ENCODE peak calls at places on chromosomes 5 and 9, in eight cellular contexts. F is endodermal cell, N is uterus, D is lung, G is HCT116, V is spleen, X is coronary artery, O is psoas muscle. P is an unnamed sample.

GRCh38 chr5:775960-776861 is 8.3 kb downstream of the ZDHHC11B start:
- DNase-seq in F (peak), N (peak), D (peak), G (no peak), V (peak), X (no peak), O (no peak), P (no peak)

GRCh38 chr5:91143840-91144239 is 239.3 kb downstream of the ARRDC3 start:
- DNase-seq in F (no peak), N (no peak), D (no peak), G (no peak), V (no peak), X (no peak), O (no peak), P (no peak)

GRCh38 chr9:20701058-20701457 is 17.0 kb downstream of the FOCAD start:
- DNase-seq in F (no peak), N (no peak), D (no peak), G (no peak), V (no peak), X (no peak), O (no peak), P (peak)

GRCh38 chr5:122164070-122164435 is 34.7 kb downstream of the ZNF474 start:
- DNase-seq in F (no peak), N (no peak), D (no peak), G (no peak), V (no peak), X (no peak), O (no peak), P (no peak)

GRCh38 chr5:177256296-177256695 is 47.2 kb downstream of the RAB24 start:
- DNase-seq in F (no peak), N (no peak), D (peak), G (no peak), V (no peak), X (no peak), O (no peak), P (peak)

GRCh38 chr9:11319477-11320060 is 706.8 kb upstream of the PTPRD start:
- DNase-seq in F (peak), N (no peak), D (no peak), G (no peak), V (no peak), X (no peak), O (no peak), P (peak)

GRCh38 chr5:178404987-178405386 is 172.4 kb upstream of the PHYKPL start:
- DNase-seq in F (peak), N (no peak), D (no peak), G (no peak), V (no peak), X (peak), O (no peak), P (no peak)

GRCh38 chr9:104232781-104233341 is 138.8 kb downstream of the SMC2 start:
- DNase-seq in F (no peak), N (no peak), D (no peak), G (no peak), V (no peak), X (no peak), O (no peak), P (peak)

GRCh38 chr5:116387738-116388137 is 186.9 kb downstream of the SEMA6A start:
- DNase-seq in F (no peak), N (no peak), D (no peak), G (no peak), V (no peak), X (no peak), O (no peak), P (no peak)

GRCh38 chr9:35904966-35905781 is 828 bp upstream of the HRCT1 start:
- DNase-seq in F (peak), N (no peak), D (peak), G (no peak), V (no peak), X (peak), O (no peak), P (no peak)

GRCh38 chr9:73079326-73079725 is 72.3 kb upstream of the ANXA1 start:
- DNase-seq in F (no peak), N (no peak), D (no peak), G (peak), V (no peak), X (no peak), O (no peak), P (no peak)

GRCh38 chr9:137550241-137550621 is at the start of gene PNPLA7:
- DNase-seq in F (peak), N (peak), D (peak), G (peak), V (peak), X (peak), O (peak), P (peak)

GRCh38 chr5:132462856-132463745 is 27.5 kb downstream of the IRF1 start:
- DNase-seq in F (no peak), N (no peak), D (no peak), G (no peak), V (peak), X (no peak), O (no peak), P (no peak)

GRCh38 chr5:134451618-134452505 is 40.2 kb upstream of the CDKN2AIPNL start:
- DNase-seq in F (no peak), N (peak), D (no peak), G (no peak), V (peak), X (no peak), O (peak), P (peak)

GRCh38 chr5:111595425-111595824 is 83.1 kb upstream of the STARD4 start:
- DNase-seq in F (no peak), N (no peak), D (no peak), G (no peak), V (no peak), X (no peak), O (no peak), P (no peak)

GRCh38 chr9:109254317-109254716 is 66.5 kb downstream of the EPB41L4B start:
- DNase-seq in F (no peak), N (no peak), D (no peak), G (no peak), V (no peak), X (no peak), O (no peak), P (peak)

GRCh38 chr9:75700252-75700640 is 190.2 kb upstream of the PCSK5 start:
- DNase-seq in F (no peak), N (no peak), D (no peak), G (no peak), V (no peak), X (no peak), O (no peak), P (no peak)

GRCh38 chr5:69217154-69217731 is 17.4 kb upstream of the CDK7 start:
- DNase-seq in F (no peak), N (peak), D (no peak), G (no peak), V (no peak), X (no peak), O (no peak), P (no peak)

GRCh38 chr9:92517046-92517445 is 18.7 kb downstream of the ECM2 start:
- DNase-seq in F (no peak), N (no peak), D (no peak), G (no peak), V (no peak), X (no peak), O (no peak), P (no peak)

GRCh38 chr5:39714036-39714698 is 289.4 kb upstream of the DAB2 start:
- DNase-seq in F (peak), N (peak), D (no peak), G (peak), V (no peak), X (no peak), O (no peak), P (peak)

GRCh38 chr5:127306036-127306435 is 15.4 kb downstream of the MEGF10 start:
- DNase-seq in F (no peak), N (no peak), D (no peak), G (no peak), V (no peak), X (no peak), O (no peak), P (no peak)

GRCh38 chr9:127937383-127938297 is at the start of gene DPM2:
- DNase-seq in F (peak), N (peak), D (peak), G (peak), V (peak), X (no peak), O (peak), P (peak)

GRCh38 chr9:108072740-108073139 is 583.2 kb upstream of the KLF4 start:
- DNase-seq in F (no peak), N (no peak), D (no peak), G (no peak), V (no peak), X (no peak), O (no peak), P (no peak)

GRCh38 chr9:21144620-21145019 is 3.0 kb upstream of the IFNW1 start:
- DNase-seq in F (no peak), N (no peak), D (no peak), G (no peak), V (no peak), X (no peak), O (no peak), P (no peak)

GRCh38 chr5:1547655-1548054 is 23.9 kb upstream of the LPCAT1 start:
- DNase-seq in F (no peak), N (no peak), D (no peak), G (no peak), V (peak), X (no peak), O (no peak), P (no peak)

GRCh38 chr5:95631991-95632675 is 12.2 kb downstream of the GPR150 start:
- DNase-seq in F (peak), N (no peak), D (peak), G (no peak), V (no peak), X (no peak), O (no peak), P (peak)

GRCh38 chr5:57741326-57741725 is 258.7 kb upstream of the ACTBL2 start:
- DNase-seq in F (no peak), N (no peak), D (no peak), G (no peak), V (no peak), X (no peak), O (no peak), P (no peak)

GRCh38 chr5:145915970-145916638 is 20.3 kb upstream of the SH3RF2 start:
- DNase-seq in F (no peak), N (no peak), D (no peak), G (no peak), V (no peak), X (no peak), O (no peak), P (no peak)

GRCh38 chr5:41788800-41789395 is 81.3 kb downstream of the OXCT1 start:
- DNase-seq in F (no peak), N (no peak), D (no peak), G (no peak), V (no peak), X (no peak), O (no peak), P (peak)

DNA sequence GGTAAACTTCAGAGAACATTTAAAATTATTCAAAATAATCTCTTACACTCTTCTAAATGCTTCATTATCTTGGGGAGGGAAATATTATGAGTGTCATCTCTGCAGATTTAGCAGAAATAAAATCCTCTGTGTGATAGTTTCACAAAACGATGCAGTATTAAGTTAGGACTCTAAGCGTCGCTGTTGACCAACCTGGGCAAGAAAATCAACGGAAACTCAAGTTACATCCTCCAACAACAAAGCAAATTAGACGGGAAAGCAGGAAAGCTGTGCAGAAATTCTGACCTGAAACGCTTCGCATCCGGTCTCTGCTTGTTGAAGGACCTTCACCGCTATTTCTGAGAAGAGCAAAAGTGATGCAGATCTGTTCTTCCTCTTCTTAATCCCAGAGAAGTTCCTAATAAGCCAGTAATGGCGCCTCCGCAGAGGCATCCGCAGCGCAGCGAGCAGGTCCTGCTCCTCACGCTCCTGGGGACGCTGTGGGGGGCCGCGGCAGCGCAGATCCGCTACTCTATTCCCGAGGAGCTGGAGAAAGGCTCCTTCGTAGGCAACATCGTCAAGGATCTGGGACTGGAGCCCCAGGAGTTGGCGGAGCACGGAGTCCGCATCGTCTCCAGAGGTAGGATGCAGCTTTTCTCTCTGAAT is at the start of gene PCDHGA6:
- DNase-seq in F (no peak), N (no peak), D (no peak), G (no peak), V (no peak), X (no peak), O (no peak), P (peak)
- H3K4me3 ChIP-seq in F (no peak), N (peak), D (peak), G (no peak), V (no peak), X (peak), O (peak), P (peak)

DNA sequence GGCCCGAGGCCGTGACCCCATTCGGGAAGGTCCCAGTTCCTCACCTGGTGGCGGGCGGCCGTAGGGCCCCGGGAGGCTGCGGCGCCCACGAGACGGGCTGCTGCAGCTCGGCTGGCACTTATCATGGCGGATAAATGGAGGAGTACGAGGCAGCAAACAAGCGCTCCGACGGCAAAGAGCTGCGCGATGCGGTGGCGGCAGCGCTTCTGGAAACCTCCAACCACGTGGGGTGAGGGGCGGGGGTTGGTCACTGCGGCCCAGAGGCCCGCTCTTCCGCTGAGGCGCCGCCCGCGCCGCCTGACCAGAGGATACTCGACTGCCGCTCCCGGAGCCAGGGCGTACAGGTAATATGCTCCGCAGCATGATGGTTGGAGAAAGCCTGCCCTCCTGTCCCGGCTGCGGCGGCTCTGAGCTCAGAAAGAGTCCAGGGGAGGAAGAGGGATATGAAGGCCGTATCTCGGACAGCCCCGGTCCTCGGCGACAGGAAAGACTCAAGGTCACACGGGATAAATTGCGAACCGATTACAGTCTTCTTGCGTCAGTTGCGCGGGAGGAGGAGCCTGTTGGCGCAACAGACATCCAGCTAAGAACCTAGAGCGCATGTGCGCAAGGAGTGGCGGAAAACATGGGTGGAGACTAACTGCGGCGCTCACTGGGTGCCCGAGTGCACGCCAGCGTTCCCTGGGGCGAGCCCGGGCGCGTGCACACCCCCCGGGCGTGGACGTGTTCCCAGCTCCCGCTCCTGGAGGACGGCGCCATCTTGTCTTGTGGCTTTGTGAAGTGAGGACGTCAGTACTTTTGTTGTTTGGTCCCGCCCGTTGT is at the start of gene HSPA9:
- DNase-seq in F (peak), N (peak), D (peak), G (peak), V (peak), X (peak), O (peak), P (peak)
- TF ChIP-seq CTCF in F (peak), N (peak), D (no peak), G (no peak), V (peak), X (no peak), O (peak), P (no peak)

GRCh38 chr5:108297042-108297596 is 84.8 kb downstream of the FBXL17 start:
- DNase-seq in F (no peak), N (no peak), D (no peak), G (no peak), V (no peak), X (no peak), O (no peak), P (no peak)
- H3K4me3 ChIP-seq in F (no peak), N (no peak), D (no peak), G (no peak), V (no peak), X (no peak), O (no peak), P (no peak)

DNA sequence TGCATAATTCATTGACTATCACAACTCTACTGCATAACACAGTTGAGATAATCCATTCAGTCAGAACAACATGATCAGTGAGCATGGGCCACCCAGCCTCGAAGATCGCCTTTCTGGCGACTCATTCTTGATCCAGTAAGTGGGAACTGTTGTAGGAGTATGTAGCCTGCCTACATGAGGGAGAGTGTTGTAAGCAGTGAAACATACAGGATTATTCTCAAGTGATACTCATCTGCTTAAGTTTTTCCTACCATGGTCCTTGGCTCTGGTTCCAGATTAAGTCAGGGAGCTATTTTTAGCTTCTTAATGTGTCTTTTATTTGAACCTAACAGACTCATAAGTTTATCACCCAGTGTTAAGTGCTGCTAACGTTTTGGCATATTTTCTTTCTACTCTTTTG is 44.0 kb downstream of the TNPO1 start:
- DNase-seq in F (no peak), N (no peak), D (no peak), G (no peak), V (no peak), X (no peak), O (peak), P (peak)
- TF ChIP-seq CTCF in F (no peak), N (no peak), D (no peak), G (no peak), V (no peak), X (no peak), O (no peak), P (no peak)

GRCh38 chr9:69036319-69036718 is 767 bp downstream of the FXN start:
- DNase-seq in F (peak), N (no peak), D (no peak), G (no peak), V (no peak), X (no peak), O (no peak), P (peak)
- H3K4me3 ChIP-seq in F (peak), N (peak), D (peak), G (peak), V (peak), X (peak), O (peak), P (peak)

GRCh38 chr5:168020522-168021294 is 270.7 kb upstream of the WWC1 start:
- DNase-seq in F (no peak), N (no peak), D (no peak), G (no peak), V (no peak), X (no peak), O (no peak), P (peak)
- TF ChIP-seq CTCF in F (peak), N (no peak), D (no peak), G (no peak), V (no peak), X (no peak), O (no peak), P (peak)

GRCh38 chr9:94874316-94874715 is 147.8 kb downstream of the AOPEP start:
- DNase-seq in F (no peak), N (no peak), D (no peak), G (no peak), V (no peak), X (no peak), O (no peak), P (peak)
- H3K4me3 ChIP-seq in F (no peak), N (no peak), D (no peak), G (no peak), V (no peak), X (no peak), O (no peak), P (no peak)

DNA sequence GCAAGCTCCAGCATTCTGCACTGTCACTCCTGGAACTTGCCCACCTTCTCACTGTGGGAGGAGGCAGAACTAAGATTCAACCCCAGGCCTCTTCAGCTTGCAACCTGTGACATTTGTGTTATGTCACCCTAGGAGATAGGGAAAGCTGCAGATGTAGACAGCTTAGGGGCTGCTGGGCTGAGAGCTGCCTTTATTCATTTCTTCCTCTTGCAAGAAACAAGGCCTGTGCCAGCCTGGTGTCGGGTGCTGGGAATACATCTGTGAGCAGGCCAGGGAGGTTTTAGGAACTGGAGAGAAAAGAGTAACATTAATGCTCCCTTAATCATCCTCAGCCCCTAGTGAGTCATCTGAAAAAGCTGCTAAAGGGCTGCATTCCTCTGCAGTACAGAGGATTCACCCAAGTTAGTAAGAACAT is 101.8 kb downstream of the FGF18 start:
- DNase-seq in F (peak), N (peak), D (peak), G (peak), V (peak), X (no peak), O (peak), P (peak)
- TF ChIP-seq CTCF in F (peak), N (peak), D (no peak), G (no peak), V (no peak), X (no peak), O (no peak), P (peak)

DNA sequence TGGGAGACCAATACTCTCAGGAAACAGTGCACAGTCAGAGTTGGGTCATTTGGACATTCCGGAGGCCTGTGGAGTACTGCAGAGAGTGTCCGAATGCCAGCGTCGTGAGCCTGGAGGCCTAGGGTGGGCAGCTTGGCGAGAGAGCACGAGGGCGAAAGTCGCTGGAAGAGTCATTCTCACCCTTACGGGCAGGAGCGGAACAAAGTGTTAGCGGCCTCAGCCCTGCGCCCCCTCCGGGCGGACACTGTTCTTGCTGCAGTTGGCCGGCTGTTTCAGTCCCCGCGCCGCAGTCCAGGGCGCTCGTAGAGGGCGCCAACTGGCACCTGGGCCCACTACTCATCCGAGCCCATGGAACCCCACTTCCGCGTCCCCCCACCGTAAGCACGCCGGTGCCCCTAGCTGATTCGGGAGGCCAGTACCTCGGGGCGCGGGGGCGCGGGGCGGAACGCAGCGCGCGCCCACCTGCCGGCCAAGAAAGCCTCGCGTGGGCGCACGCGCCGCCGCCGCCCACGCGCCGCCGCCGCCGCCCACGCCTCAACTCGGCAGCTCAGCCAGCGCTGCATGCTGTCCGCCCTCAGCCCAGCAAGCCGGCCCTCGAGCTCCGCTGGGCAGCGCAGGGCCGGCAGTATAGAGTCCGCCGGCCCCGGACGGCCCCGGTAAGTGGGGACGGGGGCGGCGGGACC is 99.7 kb upstream of the CCL21 start:
- DNase-seq in F (peak), N (no peak), D (no peak), G (no peak), V (no peak), X (no peak), O (no peak), P (peak)
- H3K4me3 ChIP-seq in F (no peak), N (no peak), D (no peak), G (no peak), V (no peak), X (peak), O (peak), P (no peak)

GRCh38 chr5:108617467-108618435 is 129.9 kb upstream of the FER start:
- DNase-seq in F (peak), N (no peak), D (no peak), G (no peak), V (no peak), X (no peak), O (no peak), P (no peak)
- TF ChIP-seq CTCF in F (peak), N (no peak), D (no peak), G (no peak), V (no peak), X (no peak), O (no peak), P (no peak)